ENCODE peak calls at places on chromosomes 2 and 18, in six cellular contexts. D is activated CD4-positive, alpha-beta T cell treated with anti-CD3 and anti-CD28 coated beads, Interleukin-2, amount 50 U/mL, for 1 hour; R is effector memory CD4-positive, alpha-beta T cell; K is GDM1; F is cortex of kidney; Z is activated CD4-positive, alpha-beta memory T cell treated with anti-CD3 and anti-CD28 coated beads, Interleukin-2, amount 10 ng/mL, durations not matched to agents 7 days and 5 days. I is an unnamed sample.

GRCh38 chr2:202780514-202781021 is 91.0 kb downstream of the ICA1L start:
- DNase-seq in R (no peak), K (no peak), Z (no peak), F (no peak), D (no peak), I (no peak)

GRCh38 chr2:71919701-71920100 is 228.0 kb downstream of the CYP26B1 start:
- DNase-seq in F (no peak), D (no peak), Z (no peak), K (no peak), R (no peak), I (no peak)

GRCh38 chr2:63488118-63488713 is 100.1 kb downstream of the WDPCP start:
- DNase-seq in R (no peak), K (no peak), Z (no peak), F (no peak), D (no peak), I (peak)

GRCh38 chr18:36711813-36712444 is 116.9 kb downstream of the TPGS2 start:
- DNase-seq in Z (no peak), K (no peak), R (no peak), F (no peak), D (no peak), I (no peak)

GRCh38 chr18:44901283-44901682 is 220.6 kb downstream of the SETBP1 start:
- DNase-seq in R (no peak), D (no peak), K (no peak), Z (no peak), F (no peak), I (no peak)

GRCh38 chr2:181683518-181684453 is 3.5 kb upstream of the NEUROD1 start:
- DNase-seq in Z (no peak), R (no peak), K (no peak), D (no peak), F (no peak), I (no peak)

GRCh38 chr2:204265701-204266310 is 279.5 kb upstream of the PARD3B start:
- DNase-seq in F (no peak), R (no peak), K (no peak), Z (no peak), D (no peak), I (no peak)

GRCh38 chr2:10668402-10669012 is 21.3 kb downstream of the NOL10 start:
- DNase-seq in Z (no peak), K (peak), F (no peak), D (no peak), R (no peak), I (peak)

GRCh38 chr2:127656569-127657231 is 10.7 kb downstream of the GPR17 start:
- DNase-seq in R (no peak), D (no peak), Z (no peak), K (no peak), F (no peak), I (no peak)

I was measured in GF-D8.